ENCODE peak calls at places on chromosomes 5 and 9, in four cellular contexts. U is stimulated activated naive CD4-positive, alpha-beta T cell; J is neural progenitor cell; M is stimulated activated CD4-positive, alpha-beta T cell treated with anti-CD3 and anti-CD28 coated beads, Interleukin-2, amount 100 ng/mL, for 24 hours. A is an unnamed sample.

GRCh38 chr9:91101598-91102168 is 260.0 kb downstream of the AUH start:
- DNase-seq in U (peak), J (no peak), M (peak), A (peak)

GRCh38 chr9:2290382-2290781 is 275.2 kb downstream of the SMARCA2 start:
- DNase-seq in U (no peak), J (no peak), M (no peak), A (no peak)

GRCh38 chr9:127163409-127163808 is 41.0 kb upstream of the ANGPTL2 start:
- DNase-seq in U (no peak), J (no peak), M (no peak), A (no peak)

GRCh38 chr5:106691701-106692100 is 979.0 kb downstream of the EFNA5 start:
- DNase-seq in U (no peak), J (no peak), M (no peak), A (no peak)

GRCh38 chr5:128035689-128036088 is 47.9 kb upstream of the SLC12A2 start:
- DNase-seq in U (no peak), J (no peak), M (no peak), A (no peak)

GRCh38 chr5:179288101-179288808 is 57.0 kb downstream of the ADAMTS2 start:
- DNase-seq in U (no peak), J (no peak), M (no peak), A (no peak)

GRCh38 chr5:168881427-168882149 is 302.4 kb upstream of the PANK3 start:
- DNase-seq in U (no peak), J (peak), M (no peak), A (no peak)

GRCh38 chr5:126369995-126370731 is 53.0 kb upstream of the GRAMD2B start:
- DNase-seq in U (no peak), J (no peak), M (no peak), A (no peak)

GRCh38 chr9:73437758-73438157 is 286.1 kb downstream of the ANXA1 start:
- DNase-seq in U (no peak), J (no peak), M (no peak), A (no peak)

GRCh38 chr9:87516222-87516930 is 18.7 kb downstream of the DAPK1 start:
- DNase-seq in U (no peak), J (no peak), M (no peak), A (no peak)

GRCh38 chr5:134135091-134135655 is 20.7 kb downstream of the TCF7 start:
- DNase-seq in U (no peak), J (no peak), M (no peak), A (peak)

GRCh38 chr5:42858709-42859108 is 47.0 kb upstream of the SELENOP start:
- DNase-seq in U (no peak), J (peak), M (no peak), A (no peak)